ENCODE peak calls at places on chromosome 22, in four cellular contexts. T, N, K and P are unnamed samples.

GRCh38 chr22:33296941-33297340 is 238.8 kb upstream of the SYN3 start:
- DNase-seq in N (no peak), K (no peak), T (no peak), P (no peak)

GRCh38 chr22:17795661-17796548 is 21.6 kb upstream of the BID start:
- DNase-seq in T (no peak), N (no peak), K (no peak), P (no peak)

GRCh38 chr22:48677168-48677520 is 1150.5 kb downstream of the BRD1 start:
- DNase-seq in K (no peak), N (no peak), T (no peak), P (no peak)

GRCh38 chr22:16933924-16934282 is 74.1 kb downstream of the GAB4 start:
- DNase-seq in N (no peak), T (no peak), K (no peak), P (no peak)

GRCh38 chr22:27116295-27116694 is 458.9 kb downstream of the MIAT start:
- DNase-seq in K (no peak), T (no peak), N (peak), P (no peak)

GRCh38 chr22:37211075-37211852 is 1.0 kb downstream of the SSTR3 start:
- DNase-seq in N (no peak), T (no peak), K (no peak), P (no peak)

GRCh38 chr22:33757041-33757440 is 163.2 kb downstream of the LARGE1 start:
- DNase-seq in K (no peak), T (no peak), N (no peak), P (no peak)

GRCh38 chr22:27032121-27032761 is 374.9 kb downstream of the MIAT start:
- DNase-seq in K (no peak), N (no peak), T (no peak), P (no peak)

GRCh38 chr22:35627267-35628041 is 10.3 kb upstream of the MB start:
- DNase-seq in K (peak), T (peak), N (peak), P (peak)

GRCh38 chr22:19517171-19517500 is 7.1 kb downstream of the CLDN5 start:
- DNase-seq in N (no peak), K (no peak), T (no peak), P (no peak)

GRCh38 chr22:50010676-50011446 is 1.7 kb downstream of the IL17REL start:
- DNase-seq in K (peak), T (no peak), N (no peak), P (no peak)

GRCh38 chr22:44378380-44378779 is 65.6 kb upstream of the SHISAL1 start:
- DNase-seq in T (no peak), K (no peak), N (no peak), P (no peak)

GRCh38 chr22:32576553-32577255 is 102.1 kb downstream of the FBXO7 start:
- DNase-seq in T (no peak), N (no peak), K (no peak), P (no peak)

GRCh38 chr22:25053153-25053805 is 100.8 kb downstream of the KIAA1671 start:
- DNase-seq in N (no peak), T (peak), K (peak), P (no peak)

GRCh38 chr22:44448271-44448780 is 49.7 kb downstream of the RTL6 start:
- DNase-seq in T (peak), K (peak), N (peak), P (peak)

GRCh38 chr22:35835267-35835997 is 117.8 kb downstream of the APOL5 start:
- DNase-seq in N (no peak), T (peak), K (no peak), P (peak)

GRCh38 chr22:49972163-49973017 is 11.8 kb downstream of the PIM3 start:
- DNase-seq in K (no peak), T (no peak), N (no peak), P (no peak)

GRCh38 chr22:32661737-32662586 is 139.5 kb upstream of the TIMP3 start:
- DNase-seq in T (peak), K (no peak), N (no peak), P (peak)

GRCh38 chr22:35581023-35581413 is 36.1 kb downstream of the MB start:
- DNase-seq in N (no peak), K (no peak), T (no peak), P (no peak)

GRCh38 chr22:19438286-19438685 is 5.9 kb downstream of the MRPL40 start:
- DNase-seq in T (no peak), K (no peak), N (no peak), P (no peak)

GRCh38 chr22:26086359-26086758 is 82.9 kb upstream of the SEZ6L start:
- DNase-seq in K (no peak), T (no peak), N (no peak), P (no peak)

GRCh38 chr22:27391092-27391770 is 410.3 kb downstream of the MN1 start:
- DNase-seq in N (no peak), T (no peak), K (no peak), P (no peak)

GRCh38 chr22:32701021-32701420 is 100.5 kb upstream of the TIMP3 start:
- DNase-seq in K (no peak), N (no peak), T (peak), P (peak)

GRCh38 chr22:32754413-32755041 is 47.0 kb upstream of the TIMP3 start:
- DNase-seq in T (peak), K (peak), N (peak), P (peak)

GRCh38 chr22:50261615-50262459 is at the start of gene MAPK12:
- DNase-seq in K (no peak), N (no peak), T (peak), P (no peak)

GRCh38 chr22:50702261-50702671 is 29.6 kb downstream of the SHANK3 start:
- DNase-seq in K (no peak), T (no peak), N (no peak), P (no peak)

GRCh38 chr22:45207981-45208664 is 32.6 kb downstream of the KIAA0930 start:
- DNase-seq in N (no peak), T (no peak), K (no peak), P (peak)

GRCh38 chr22:17920145-17920605 is 104.2 kb downstream of the MICAL3 start:
- DNase-seq in T (peak), N (no peak), K (peak), P (no peak)

GRCh38 chr22:26471522-26471921 is 12.1 kb downstream of the HPS4 start:
- DNase-seq in K (no peak), T (peak), N (peak), P (peak)

GRCh38 chr22:24893341-24894070 is 53.0 kb downstream of the LHFPL7 start:
- DNase-seq in T (peak), N (no peak), K (no peak), P (no peak)

GRCh38 chr22:27370987-27371386 is 430.6 kb downstream of the MN1 start:
- DNase-seq in K (no peak), T (no peak), N (no peak), P (no peak)

GRCh38 chr22:37904572-37905533 is 1.2 kb upstream of the MICALL1 start:
- DNase-seq in T (peak), N (peak), K (peak), P (peak)

GRCh38 chr22:44309137-44309536 is 3.6 kb downstream of the SHISAL1 start:
- DNase-seq in K (peak), N (peak), T (peak), P (peak)

GRCh38 chr22:50267591-50268390 is 2.4 kb downstream of the MAPK11 start:
- DNase-seq in K (peak), T (peak), N (peak), P (peak)

GRCh38 chr22:24424001-24424900 is 3.1 kb upstream of the ADORA2A start:
- DNase-seq in T (no peak), K (no peak), N (no peak), P (no peak)

GRCh38 chr22:37240240-37240940 is 3.7 kb downstream of the RAC2 start:
- DNase-seq in K (peak), N (no peak), T (no peak), P (no peak)

GRCh38 chr22:24119476-24119875 is 61.8 kb upstream of the SUSD2 start:
- DNase-seq in T (no peak), K (no peak), N (no peak), P (no peak)

GRCh38 chr22:31104869-31105268 is 2.5 kb downstream of the SELENOM start:
- DNase-seq in N (no peak), T (no peak), K (no peak), P (no peak)
- TF ChIP-seq CTCF in N (no peak), T (no peak), K (no peak), P (peak)

GRCh38 chr22:46262449-46263207 is 515 bp downstream of the PKDREJ start:
- DNase-seq in K (peak), N (no peak), T (peak), P (peak)
- H3K4me3 ChIP-seq in K (no peak), N (no peak), T (no peak), P (no peak)

DNA sequence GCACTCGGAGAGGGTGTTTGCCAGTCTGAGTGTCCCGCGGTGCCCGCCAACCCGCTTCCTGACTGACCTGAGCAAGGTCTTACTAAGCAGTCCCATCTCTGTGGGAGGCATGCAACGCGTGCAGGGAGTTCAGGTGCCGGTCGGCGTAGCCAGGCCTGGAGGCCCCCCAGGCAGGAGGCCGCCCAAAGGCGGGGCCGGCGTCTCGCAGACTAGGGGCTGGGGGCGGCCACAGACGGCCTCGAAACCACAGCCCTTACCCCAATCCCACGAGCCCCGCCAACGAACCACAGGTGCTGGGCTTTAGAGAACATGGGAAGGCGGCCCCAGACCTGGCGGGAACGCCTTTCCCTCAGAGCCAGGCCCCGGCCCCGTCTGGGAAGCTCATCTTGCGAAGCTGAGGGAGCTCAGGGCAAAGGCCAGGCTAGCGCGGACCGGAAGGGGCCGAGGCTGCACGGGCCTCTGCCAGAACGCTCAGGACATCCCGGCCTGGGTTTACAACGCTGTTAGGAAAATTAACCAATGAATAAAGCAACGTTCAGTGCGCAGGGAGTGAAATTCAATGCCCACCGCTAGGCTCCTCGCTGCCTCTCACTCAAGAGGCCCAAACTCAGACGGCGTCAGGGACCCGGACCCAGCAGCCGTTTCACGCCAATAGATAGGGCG is 2.1 kb upstream of the MTFP1 start:
- DNase-seq in T (no peak), N (peak), K (peak), P (no peak)
- TF ChIP-seq CTCF in T (no peak), N (no peak), K (no peak), P (no peak)

GRCh38 chr22:39453765-39454378 is 2.9 kb upstream of the MGAT3 start:
- DNase-seq in T (no peak), K (no peak), N (no peak), P (no peak)

GRCh38 chr22:39449708-39450107 is 7.1 kb upstream of the MGAT3 start:
- DNase-seq in N (no peak), T (no peak), K (no peak), P (no peak)

GRCh38 chr22:39448205-39449054 is 8.4 kb upstream of the MGAT3 start:
- DNase-seq in N (no peak), T (no peak), K (no peak), P (no peak)

GRCh38 chr22:39452740-39453040 is 4.1 kb upstream of the MGAT3 start:
- DNase-seq in T (no peak), N (no peak), K (no peak), P (no peak)

DNA sequence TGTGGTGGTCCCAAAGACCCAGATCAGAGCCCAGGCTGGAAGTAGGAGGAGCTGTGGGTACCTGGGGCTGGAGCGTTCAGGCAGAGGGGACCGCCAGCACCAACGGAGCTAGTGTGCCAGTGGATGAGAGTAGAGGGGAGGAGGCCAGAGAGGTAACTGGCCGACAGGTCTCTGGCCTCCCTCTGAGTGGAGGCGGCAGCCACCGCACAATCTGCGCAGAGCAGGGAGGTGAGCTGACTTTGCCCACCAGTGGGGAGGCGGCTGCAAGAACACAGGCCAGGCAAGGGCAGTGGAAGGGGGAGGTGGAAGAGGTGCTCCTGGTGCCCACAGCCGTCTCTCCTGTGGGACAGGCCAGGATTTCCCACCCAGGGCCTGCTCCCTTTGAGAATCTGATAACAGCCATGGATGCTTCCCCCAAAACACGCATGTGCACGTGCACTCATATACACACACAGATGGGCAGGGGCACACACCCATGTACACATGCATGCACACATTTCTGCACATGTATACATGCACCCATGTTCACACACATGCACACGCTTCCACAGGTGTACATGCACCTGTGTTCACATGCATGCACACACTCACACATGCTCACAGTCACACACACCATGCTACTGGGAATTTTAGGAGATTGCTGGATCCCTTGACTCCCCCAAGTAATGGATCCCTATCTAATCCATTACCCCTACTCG is 6.4 kb upstream of the MGAT3 start:
- DNase-seq in K (no peak), N (no peak), T (no peak), P (no peak)
- H3K4me3 ChIP-seq in K (no peak), N (no peak), T (no peak), P (no peak)

GRCh38 chr22:22720201-22720723 is 75.8 kb downstream of the GGTLC2 start:
- DNase-seq in N (peak), K (peak), T (peak), P (peak)
- TF ChIP-seq CTCF in N (peak), K (peak), T (peak), P (peak)

DNA sequence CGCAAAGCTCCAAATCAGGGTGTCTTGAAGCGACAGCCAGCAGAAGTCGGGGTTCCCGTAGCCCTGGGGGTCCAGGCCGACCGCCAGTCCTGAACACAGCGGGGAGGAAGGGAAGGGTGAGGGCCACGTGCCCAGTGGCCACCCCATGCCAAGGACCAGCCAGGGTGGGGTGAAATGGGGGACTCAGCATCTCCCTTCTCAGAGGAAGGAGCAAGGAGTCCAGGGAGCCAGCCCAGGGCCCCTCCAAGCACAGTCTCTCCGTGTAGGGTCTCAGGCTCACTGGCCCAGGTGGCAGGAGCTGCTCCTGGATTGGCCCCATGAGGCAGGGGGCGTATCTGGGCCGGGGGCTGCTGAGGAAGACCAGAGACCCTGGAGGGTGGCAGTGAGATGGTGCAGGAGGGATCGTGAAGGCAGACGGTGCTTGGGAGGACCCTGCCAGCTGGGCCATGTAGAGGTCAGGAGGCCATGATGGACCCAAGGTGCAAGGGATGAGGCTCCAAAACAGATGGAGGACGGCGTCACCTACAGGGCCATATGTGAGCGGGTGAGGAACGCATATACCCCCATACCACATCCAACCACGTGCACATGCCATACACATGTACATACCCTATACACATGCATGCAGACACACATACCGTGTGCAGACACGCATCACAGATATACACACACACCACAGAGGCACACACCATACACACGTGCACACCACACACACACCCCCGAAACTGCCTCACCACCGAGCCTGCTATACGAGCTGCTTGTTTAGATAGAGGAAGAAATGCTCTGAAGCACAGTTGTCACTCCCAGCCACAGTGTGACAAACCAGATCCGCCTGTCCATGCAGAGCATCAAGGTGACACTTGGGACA is 34.4 kb downstream of the TRMU start:
- DNase-seq in K (no peak), N (no peak), T (no peak), P (no peak)
- H3K4me3 ChIP-seq in K (no peak), N (no peak), T (no peak), P (no peak)

GRCh38 chr22:47540011-47540410 is 777.6 kb downstream of the TBC1D22A start:
- DNase-seq in N (peak), T (no peak), K (no peak), P (no peak)

GRCh38 chr22:47534150-47535133 is 772.0 kb downstream of the TBC1D22A start:
- DNase-seq in N (no peak), T (no peak), K (no peak), P (no peak)

GRCh38 chr22:47543447-47543846 is 781.0 kb downstream of the TBC1D22A start:
- DNase-seq in K (no peak), N (no peak), T (no peak), P (no peak)

GRCh38 chr22:47535681-47536080 is 773.2 kb downstream of the TBC1D22A start:
- DNase-seq in N (no peak), K (no peak), T (no peak), P (no peak)

GRCh38 chr22:47539374-47539773 is 776.9 kb downstream of the TBC1D22A start:
- DNase-seq in T (no peak), N (no peak), K (no peak), P (no peak)
- TF ChIP-seq CTCF in T (no peak), N (no peak), K (no peak), P (no peak)

GRCh38 chr22:28976588-28976987 is 85.0 kb downstream of the C22orf31 start:
- DNase-seq in N (no peak), T (peak), K (no peak), P (peak)
- H3K4me3 ChIP-seq in N (peak), T (no peak), K (no peak), P (no peak)

GRCh38 chr22:42724062-42724461 is 3.4 kb upstream of the A4GALT start:
- DNase-seq in N (no peak), K (no peak), T (no peak), P (no peak)
- TF ChIP-seq CTCF in N (no peak), K (no peak), T (no peak), P (no peak)